ENCODE peak calls at places on chromosomes 13 and 19, in ten cellular contexts. Z is cardiac muscle cell, Q is upper lobe of left lung, U is tibial artery, B is psoas muscle, T is uterus, M is BJ, W is aorta, V is GM23338, R is kidney epithelial cell. L is an unnamed sample. For H3K36me3 and H3K27me3, the result is how much of the 10 kb centered on the place peaks cover.

GRCh38 chr19:33630880-33631627 is 9.3 kb downstream of the CHST8 start:
- DNase-seq in Z (no peak), Q (no peak), U (no peak), B (no peak), T (no peak), M (no peak), W (peak), V (no peak), R (no peak), L (peak)

GRCh38 chr19:50969413-50969760 is at the start of gene KLK6:
- DNase-seq in Z (no peak), Q (no peak), U (no peak), B (no peak), T (no peak), M (no peak), W (peak), V (no peak), R (no peak), L (peak)

GRCh38 chr13:114072421-114072820 is 60.0 kb downstream of the RASA3 start:
- DNase-seq in Z (no peak), Q (no peak), U (no peak), B (no peak), T (no peak), M (no peak), W (no peak), V (no peak), R (no peak), L (no peak)

GRCh38 chr19:29923653-29924052 is 18.4 kb upstream of the URI1 start:
- DNase-seq in Z (no peak), Q (no peak), U (no peak), B (no peak), T (no peak), M (no peak), W (no peak), V (no peak), R (no peak), L (no peak)

GRCh38 chr19:42634409-42635232 is 39.9 kb upstream of the CEACAM8 start:
- DNase-seq in Z (no peak), Q (no peak), U (no peak), B (no peak), T (no peak), M (no peak), W (no peak), V (peak), R (no peak), L (peak)

GRCh38 chr19:8368136-8368535 is 4.2 kb downstream of the ANGPTL4 start:
- DNase-seq in Z (no peak), Q (no peak), U (no peak), B (no peak), T (no peak), M (no peak), W (no peak), V (no peak), R (no peak), L (peak)

GRCh38 chr13:40109324-40109958 is 454.0 kb downstream of the COG6 start:
- DNase-seq in Z (no peak), Q (no peak), U (peak), B (peak), T (peak), M (peak), W (no peak), V (no peak), R (peak), L (no peak)

GRCh38 chr19:34994643-34995471 is 5.3 kb upstream of the GRAMD1A start:
- DNase-seq in Z (no peak), Q (no peak), U (peak), B (no peak), T (no peak), M (no peak), W (peak), V (no peak), R (no peak), L (no peak)

GRCh38 chr13:21501709-21502108 is 42.6 kb upstream of the ZDHHC20 start:
- DNase-seq in Z (no peak), Q (no peak), U (no peak), B (no peak), T (no peak), M (no peak), W (no peak), V (peak), R (no peak), L (peak)

GRCh38 chr19:12478234-12478941 is 6.2 kb downstream of the ZNF709 start:
- DNase-seq in Z (no peak), Q (no peak), U (no peak), B (no peak), T (no peak), M (no peak), W (no peak), V (peak), R (no peak), L (no peak)

GRCh38 chr13:35552172-35552844 is 75.8 kb upstream of the MAB21L1 start:
- DNase-seq in Z (no peak), Q (no peak), U (no peak), B (no peak), T (no peak), M (no peak), W (no peak), V (no peak), R (no peak), L (no peak)

GRCh38 chr13:36341718-36342117 is 4.5 kb downstream of the SPART start:
- DNase-seq in Z (no peak), Q (no peak), U (no peak), B (no peak), T (no peak), M (no peak), W (no peak), V (no peak), R (no peak), L (no peak)

GRCh38 chr19:19817357-19817756 is 4.2 kb downstream of the ZNF506 start:
- DNase-seq in Z (no peak), Q (no peak), U (no peak), B (no peak), T (no peak), M (no peak), W (no peak), V (no peak), R (no peak), L (no peak)

GRCh38 chr19:32676186-32676894 is 692 bp downstream of the RGS9BP start:
- DNase-seq in Z (peak), Q (peak), U (no peak), B (no peak), T (no peak), M (no peak), W (no peak), V (peak), R (no peak), L (peak)

GRCh38 chr13:48975926-48976676 is 389 bp downstream of the FNDC3A start:
- DNase-seq in Z (peak), Q (peak), U (peak), B (peak), T (peak), M (no peak), W (peak), V (peak), R (no peak), L (peak)

GRCh38 chr13:30798776-30799625 is 63.7 kb downstream of the ALOX5AP start:
- DNase-seq in Z (no peak), Q (no peak), U (no peak), B (no peak), T (peak), M (no peak), W (no peak), V (peak), R (no peak), L (no peak)

GRCh38 chr19:14840206-14840605 is 5.2 kb upstream of the OR7A5 start:
- DNase-seq in Z (no peak), Q (no peak), U (no peak), B (no peak), T (no peak), M (no peak), W (no peak), V (no peak), R (no peak), L (no peak)

GRCh38 chr13:47463726-47464125 is 537.3 kb downstream of the SUCLA2 start:
- DNase-seq in Z (no peak), Q (no peak), U (no peak), B (no peak), T (no peak), M (no peak), W (no peak), V (peak), R (no peak), L (no peak)

GRCh38 chr19:3006075-3006767 is 22.9 kb downstream of the TLE2 start:
- DNase-seq in Z (no peak), Q (no peak), U (no peak), B (no peak), T (no peak), M (no peak), W (no peak), V (peak), R (no peak), L (peak)

GRCh38 chr13:103056008-103056407 is 10.2 kb downstream of the SLC10A2 start:
- DNase-seq in Z (no peak), Q (no peak), U (no peak), B (no peak), T (no peak), M (no peak), W (no peak), V (no peak), R (no peak), L (no peak)

GRCh38 chr13:84118845-84119409 is 236.7 kb upstream of the SLITRK1 start:
- DNase-seq in Z (no peak), Q (no peak), U (no peak), B (no peak), T (no peak), M (no peak), W (no peak), V (no peak), R (no peak), L (no peak)

GRCh38 chr19:50357178-50358100 is 8.0 kb downstream of the NAPSA start:
- DNase-seq in Z (peak), Q (peak), U (peak), B (peak), T (peak), M (no peak), W (peak), V (peak), R (no peak), L (peak)

GRCh38 chr19:54248016-54248601 is 5.5 kb upstream of the LILRA6 start:
- DNase-seq in Z (no peak), Q (no peak), U (peak), B (no peak), T (no peak), M (no peak), W (no peak), V (no peak), R (no peak), L (no peak)

GRCh38 chr13:45879666-45880065 is 28.1 kb upstream of the SIAH3 start:
- DNase-seq in Z (peak), Q (no peak), U (no peak), B (peak), T (peak), M (no peak), W (no peak), V (peak), R (no peak), L (peak)

GRCh38 chr13:27375686-27376326 is 48.6 kb upstream of the GTF3A start:
- DNase-seq in Z (peak), Q (peak), U (peak), B (peak), T (peak), M (no peak), W (peak), V (peak), R (no peak), L (peak)

GRCh38 chr19:49342291-49342721 is 7.1 kb downstream of the CD37 start:
- DNase-seq in Z (no peak), Q (no peak), U (no peak), B (no peak), T (peak), M (no peak), W (peak), V (no peak), R (no peak), L (no peak)

GRCh38 chr13:82593239-82593638 is 1289.0 kb downstream of the SLITRK1 start:
- DNase-seq in Z (no peak), Q (no peak), U (no peak), B (no peak), T (no peak), M (no peak), W (no peak), V (no peak), R (no peak), L (no peak)

GRCh38 chr13:35475960-35476943 is at the start of gene MAB21L1:
- DNase-seq in Z (peak), Q (peak), U (peak), B (peak), T (no peak), M (peak), W (peak), V (peak), R (no peak), L (peak)

GRCh38 chr13:108435393-108436149 is 166.1 kb downstream of the TNFSF13B start:
- DNase-seq in Z (no peak), Q (no peak), U (no peak), B (no peak), T (no peak), M (no peak), W (no peak), V (no peak), R (no peak), L (no peak)

GRCh38 chr13:81406639-81407292 is 1065.8 kb upstream of the SPRY2 start:
- DNase-seq in Z (no peak), Q (no peak), U (no peak), B (no peak), T (no peak), M (no peak), W (no peak), V (no peak), R (no peak), L (no peak)

GRCh38 chr19:36962346-36962745 is 46.2 kb downstream of the ZNF568 start:
- DNase-seq in Z (no peak), Q (no peak), U (no peak), B (no peak), T (no peak), M (no peak), W (no peak), V (no peak), R (no peak), L (no peak)

GRCh38 chr13:20127263-20127562 is 33.6 kb downstream of the GJA3 start:
- DNase-seq in Z (no peak), Q (no peak), U (no peak), B (no peak), T (no peak), M (no peak), W (no peak), V (no peak), R (no peak), L (peak)

GRCh38 chr13:24385902-24386301 is 76.5 kb downstream of the C1QTNF9 start:
- DNase-seq in Z (no peak), Q (peak), U (no peak), B (no peak), T (no peak), M (no peak), W (no peak), V (no peak), R (no peak), L (peak)
- H3K4me3 ChIP-seq in Z (no peak), Q (no peak), U (no peak), B (no peak), T (no peak), M (no peak), W (no peak), V (no peak), R (no peak), L (no peak)

DNA sequence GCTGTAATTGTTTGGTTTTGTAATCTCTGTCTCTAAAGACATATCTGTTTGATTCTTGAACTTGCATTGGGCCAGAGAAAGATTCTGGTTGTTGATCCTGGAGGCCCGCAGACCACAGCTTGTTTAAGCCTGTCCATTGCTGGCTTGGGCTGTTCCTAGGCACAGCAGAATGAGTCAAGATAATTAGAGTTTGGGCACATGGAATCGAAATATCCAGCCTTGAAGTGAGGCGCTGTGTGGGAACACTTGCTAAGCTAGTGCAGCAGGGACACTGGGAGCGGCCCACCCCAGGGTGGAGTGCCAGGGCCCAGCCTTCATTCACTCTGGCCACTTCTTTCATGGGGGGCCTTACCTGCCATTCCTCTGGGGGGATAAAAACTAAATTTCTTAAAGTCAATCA is 219.7 kb downstream of the LMO7 start:
- DNase-seq in Z (no peak), Q (no peak), U (no peak), B (no peak), T (no peak), M (no peak), W (no peak), V (no peak), R (no peak), L (no peak)
- H3K36me3 ChIP-seq in Z (half or more), Q (under half), U (under half), B (half or more), T (under half), M (under half), W (under half), V (under half), R (under half), L (under half)

GRCh38 chr19:1004803-1005664 is 4.8 kb downstream of the GRIN3B start:
- DNase-seq in Z (no peak), Q (peak), U (no peak), B (no peak), T (no peak), M (no peak), W (no peak), V (no peak), R (no peak), L (no peak)

GRCh38 chr19:1001538-1002166 is 1.4 kb downstream of the GRIN3B start:
- DNase-seq in Z (peak), Q (peak), U (no peak), B (no peak), T (no peak), M (no peak), W (peak), V (peak), R (no peak), L (peak)

GRCh38 chr19:1002600-1002999 is 2.4 kb downstream of the GRIN3B start:
- DNase-seq in Z (no peak), Q (no peak), U (no peak), B (no peak), T (no peak), M (no peak), W (no peak), V (no peak), R (no peak), L (no peak)

GRCh38 chr19:1004204-1004802 is 4.1 kb downstream of the GRIN3B start:
- DNase-seq in Z (no peak), Q (peak), U (no peak), B (no peak), T (no peak), M (no peak), W (no peak), V (no peak), R (no peak), L (peak)

DNA sequence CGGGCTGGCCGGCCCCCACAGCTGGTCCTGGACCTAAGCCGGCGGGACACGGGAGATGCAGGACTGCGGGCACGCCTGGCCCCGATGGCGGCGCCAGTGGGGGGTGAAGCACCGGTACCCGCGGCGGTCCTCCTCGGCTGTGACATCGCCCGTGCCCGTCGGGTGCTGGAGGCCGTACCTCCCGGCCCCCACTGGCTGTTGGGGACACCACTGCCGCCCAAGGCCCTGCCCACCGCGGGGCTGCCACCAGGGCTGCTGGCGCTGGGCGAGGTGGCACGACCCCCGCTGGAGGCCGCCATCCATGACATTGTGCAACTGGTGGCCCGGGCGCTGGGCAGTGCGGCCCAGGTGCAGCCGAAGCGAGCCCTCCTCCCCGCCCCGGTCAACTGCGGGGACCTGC is 3.1 kb downstream of the GRIN3B start:
- DNase-seq in Z (no peak), Q (peak), U (no peak), B (no peak), T (no peak), M (no peak), W (no peak), V (no peak), R (no peak), L (no peak)
- H3K27me3 ChIP-seq in Z (under half), Q (under half), U (half or more), B (under half), T (under half), M (under half), W (under half), V (under half), R (under half), L (under half)

GRCh38 chr19:47630594-47630993 is 21.7 kb downstream of the BICRA start:
- DNase-seq in Z (no peak), Q (no peak), U (no peak), B (no peak), T (no peak), M (no peak), W (no peak), V (no peak), R (no peak), L (no peak)

GRCh38 chr19:47631681-47632446 is 22.9 kb downstream of the BICRA start:
- DNase-seq in Z (no peak), Q (no peak), U (no peak), B (peak), T (peak), M (no peak), W (peak), V (no peak), R (no peak), L (no peak)

GRCh38 chr19:47637550-47637949 is 28.6 kb downstream of the BICRA start:
- DNase-seq in Z (no peak), Q (no peak), U (no peak), B (no peak), T (no peak), M (no peak), W (no peak), V (no peak), R (no peak), L (no peak)

GRCh38 chr19:47633996-47634395 is 25.1 kb downstream of the BICRA start:
- DNase-seq in Z (no peak), Q (no peak), U (no peak), B (no peak), T (no peak), M (no peak), W (no peak), V (no peak), R (no peak), L (no peak)

DNA sequence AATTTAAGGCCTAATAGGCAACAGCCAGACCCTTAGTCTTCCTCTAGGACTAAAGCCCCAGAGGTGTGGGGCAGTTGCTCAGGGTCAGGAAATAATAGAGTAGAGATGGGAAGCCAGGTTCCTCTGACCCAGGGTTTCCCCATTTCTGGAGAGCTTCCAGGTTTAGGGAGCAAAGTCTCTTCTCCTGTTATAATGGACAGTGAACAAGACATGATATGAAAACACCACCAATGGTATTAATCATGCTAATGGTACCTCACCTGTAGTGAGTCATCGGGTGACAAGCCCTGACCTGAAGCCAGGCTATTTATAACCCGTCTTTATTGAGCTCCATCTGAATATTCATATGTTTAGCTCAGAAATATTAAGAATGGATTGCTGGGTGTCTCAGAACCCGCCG is 24.6 kb downstream of the BICRA start:
- DNase-seq in Z (no peak), Q (no peak), U (no peak), B (no peak), T (no peak), M (no peak), W (no peak), V (no peak), R (no peak), L (no peak)
- H3K4me3 ChIP-seq in Z (no peak), Q (no peak), U (no peak), B (no peak), T (no peak), M (no peak), W (no peak), V (no peak), R (no peak), L (no peak)

GRCh38 chr19:45361608-45362007 is 8.8 kb downstream of the ERCC2 start:
- DNase-seq in Z (no peak), Q (no peak), U (no peak), B (no peak), T (no peak), M (no peak), W (no peak), V (no peak), R (no peak), L (peak)
- H3K36me3 ChIP-seq in Z (under half), Q (under half), U (half or more), B (under half), T (under half), M (under half), W (under half), V (under half), R (under half), L (under half)